ENCODE peak calls at places on chromosome 3, in five cellular contexts. V, L, J, E and Q are unnamed samples.

GRCh38 chr3:56823421-56823926 is 21.7 kb upstream of the ARHGEF3 start:
- DNase-seq in V (no peak), J (no peak), E (no peak), L (no peak), Q (no peak)

GRCh38 chr3:165549037-165549436 is 288.2 kb downstream of the BCHE start:
- DNase-seq in E (no peak), J (no peak), L (no peak), V (no peak), Q (no peak)

GRCh38 chr3:42118762-42119361 is 27.7 kb downstream of the TRAK1 start:
- DNase-seq in J (no peak), E (peak), L (peak), V (peak), Q (peak)

GRCh38 chr3:177820683-177821316 is 623.5 kb upstream of the TBL1XR1 start:
- DNase-seq in V (no peak), J (no peak), E (no peak), L (peak), Q (no peak)

GRCh38 chr3:100562224-100562857 is 47.1 kb upstream of the ADGRG7 start:
- DNase-seq in L (no peak), E (no peak), V (no peak), J (no peak), Q (no peak)

GRCh38 chr3:23079976-23080375 is 123.2 kb upstream of the UBE2E2 start:
- DNase-seq in V (peak), J (no peak), E (no peak), L (peak), Q (peak)

GRCh38 chr3:101229681-101230080 is 90.7 kb downstream of the IMPG2 start:
- DNase-seq in E (peak), V (peak), J (no peak), L (peak), Q (no peak)

GRCh38 chr3:129211772-129212171 is 28.1 kb upstream of the CNBP start:
- DNase-seq in V (peak), L (peak), J (peak), E (peak), Q (peak)

GRCh38 chr3:141275032-141275422 is 43.4 kb downstream of the PXYLP1 start:
- DNase-seq in V (peak), E (peak), L (no peak), J (no peak), Q (no peak)

GRCh38 chr3:59480486-59480995 is 430.7 kb upstream of the CFAP20DC start:
- DNase-seq in J (no peak), L (peak), V (no peak), E (peak), Q (peak)

GRCh38 chr3:44264146-44264545 is 22.5 kb downstream of the TOPAZ1 start:
- DNase-seq in E (no peak), L (no peak), V (no peak), J (no peak), Q (no peak)

GRCh38 chr3:160159346-160159745 is 65.9 kb upstream of the C3orf80 start:
- DNase-seq in J (no peak), L (no peak), E (no peak), V (no peak), Q (no peak)

GRCh38 chr3:46312996-46313395 is 40.9 kb upstream of the CCR2 start:
- DNase-seq in V (peak), L (peak), E (no peak), J (no peak), Q (no peak)

GRCh38 chr3:53324011-53324544 is 23.3 kb downstream of the DCP1A start:
- DNase-seq in V (no peak), J (no peak), L (no peak), E (no peak), Q (no peak)

GRCh38 chr3:69890691-69891090 is 108.8 kb upstream of the SAMMSON start:
- DNase-seq in J (no peak), V (no peak), E (peak), L (no peak), Q (no peak)

GRCh38 chr3:20111836-20112235 is 71.6 kb downstream of the KAT2B start:
- DNase-seq in V (no peak), L (no peak), E (peak), J (no peak), Q (no peak)

GRCh38 chr3:187274315-187274976 is 17.1 kb downstream of the MASP1 start:
- DNase-seq in E (no peak), L (no peak), V (no peak), J (no peak), Q (no peak)

GRCh38 chr3:150133293-150133692 is 162.6 kb upstream of the PFN2 start:
- DNase-seq in L (no peak), J (no peak), E (no peak), V (no peak), Q (no peak)